ENCODE peak calls at places on chromosome 16, in four cellular contexts. K is NCI-H524, D is lung, Q is cardiac fibroblast. V is an unnamed sample.

GRCh38 chr16:252366-253337 is 18.0 kb downstream of the FAM234A start:
- DNase-seq in K (no peak), D (no peak), Q (peak), V (no peak)

GRCh38 chr16:82311528-82311927 is 141.5 kb upstream of the MPHOSPH6 start:
- DNase-seq in K (no peak), D (no peak), Q (no peak), V (no peak)

GRCh38 chr16:2008631-2009301 is 855 bp downstream of the ZNF598 start:
- DNase-seq in K (no peak), D (no peak), Q (peak), V (peak)

GRCh38 chr16:49701867-49702494 is 153.9 kb downstream of the ZNF423 start:
- DNase-seq in K (peak), D (peak), Q (peak), V (no peak)

GRCh38 chr16:84941916-84942315 is 69.4 kb downstream of the ZDHHC7 start:
- DNase-seq in K (no peak), D (no peak), Q (peak), V (no peak)

GRCh38 chr16:11161974-11162373 is 94.0 kb downstream of the SOCS1 start:
- DNase-seq in K (no peak), D (no peak), Q (no peak), V (no peak)

GRCh38 chr16:19415918-19416317 is 1.8 kb upstream of the TMC5 start:
- DNase-seq in K (no peak), D (no peak), Q (no peak), V (no peak)

GRCh38 chr16:49513040-49513439 is 139.4 kb downstream of the C16orf78 start:
- DNase-seq in K (peak), D (no peak), Q (peak), V (no peak)

GRCh38 chr16:68272501-68273209 is 8.3 kb downstream of the SLC7A6 start:
- DNase-seq in K (no peak), D (no peak), Q (no peak), V (no peak)

GRCh38 chr16:29717113-29717512 is 28.7 kb downstream of the C16orf54 start:
- DNase-seq in K (no peak), D (no peak), Q (no peak), V (no peak)

GRCh38 chr16:49889725-49890397 is 33.9 kb upstream of the ZNF423 start:
- DNase-seq in K (no peak), D (no peak), Q (no peak), V (no peak)

GRCh38 chr16:88264641-88265285 is 118.0 kb upstream of the ZNF469 start:
- DNase-seq in K (no peak), D (peak), Q (peak), V (peak)

GRCh38 chr16:84950906-84951305 is 60.4 kb downstream of the ZDHHC7 start:
- DNase-seq in K (peak), D (no peak), Q (no peak), V (no peak)

GRCh38 chr16:80936410-80936809 is 70.3 kb downstream of the CMC2 start:
- DNase-seq in K (no peak), D (no peak), Q (peak), V (no peak)

GRCh38 chr16:23771642-23772041 is 16.8 kb downstream of the CHP2 start:
- DNase-seq in K (no peak), D (no peak), Q (no peak), V (no peak)